ENCODE peak calls at places on chromosomes 1 and 21, in eight cellular contexts. A is neural progenitor cell, V is right atrium auricular region, C is GM23338, L is OCI-LY7, N is RWPE1, T is fibroblast of the aortic adventitia, O is CD14-positive monocyte. X is an unnamed sample.

GRCh38 chr1:5847013-5847654 is 145.1 kb downstream of the NPHP4 start:
- DNase-seq in A (peak), N (peak), O (no peak), V (no peak), C (peak), L (no peak), T (peak), X (no peak)

GRCh38 chr1:188895611-188896010 is 1582.1 kb downstream of the BRINP3 start:
- DNase-seq in O (no peak), C (no peak), N (no peak), L (no peak), A (no peak), V (no peak), T (no peak), X (no peak)

GRCh38 chr21:41593051-41593783 is 85.3 kb upstream of the TMPRSS2 start:
- DNase-seq in N (no peak), T (no peak), L (no peak), A (no peak), C (no peak), O (no peak), V (no peak), X (no peak)

GRCh38 chr1:183954496-183954895 is 83.0 kb downstream of the COLGALT2 start:
- DNase-seq in A (no peak), V (no peak), C (no peak), O (no peak), L (no peak), N (no peak), T (no peak), X (no peak)

GRCh38 chr1:234911787-234912186 is 216.8 kb downstream of the TOMM20 start:
- DNase-seq in V (no peak), A (peak), O (no peak), C (peak), N (no peak), L (no peak), T (no peak), X (no peak)

GRCh38 chr1:18951818-18952391 is 4.6 kb downstream of the IFFO2 start:
- DNase-seq in L (no peak), N (no peak), A (no peak), T (no peak), V (no peak), O (peak), C (no peak), X (no peak)

GRCh38 chr21:41691205-41692203 is 75.3 kb downstream of the RIPK4 start:
- DNase-seq in O (no peak), N (no peak), C (no peak), T (no peak), V (no peak), A (no peak), L (no peak), X (no peak)

GRCh38 chr1:77732090-77732489 is 27.6 kb downstream of the USP33 start:
- DNase-seq in C (no peak), T (no peak), L (no peak), A (no peak), V (no peak), N (no peak), O (no peak), X (no peak)

GRCh38 chr1:205596876-205597275 is 34.9 kb downstream of the ELK4 start:
- DNase-seq in O (no peak), N (no peak), T (no peak), L (peak), A (no peak), C (no peak), V (peak), X (no peak)

GRCh38 chr1:193971595-193971994 is 785.2 kb upstream of the B3GALT2 start:
- DNase-seq in N (peak), L (no peak), O (no peak), A (no peak), V (no peak), T (no peak), C (no peak), X (peak)

GRCh38 chr1:235417101-235417697 is 50.0 kb downstream of the TBCE start:
- DNase-seq in L (peak), O (no peak), A (peak), V (peak), N (peak), C (peak), T (peak), X (peak)

GRCh38 chr1:110594466-110595076 is 11.6 kb downstream of the KCNA2 start:
- DNase-seq in A (no peak), V (no peak), C (no peak), T (no peak), L (no peak), O (no peak), N (no peak), X (no peak)

GRCh38 chr21:36628096-36628495 is 70.8 kb upstream of the SIM2 start:
- DNase-seq in A (no peak), C (no peak), V (no peak), T (no peak), O (no peak), L (no peak), N (no peak), X (no peak)

GRCh38 chr1:201461193-201461657 is 7.8 kb downstream of the PHLDA3 start:
- DNase-seq in C (no peak), N (peak), O (no peak), A (no peak), V (peak), T (peak), L (no peak), X (peak)

GRCh38 chr1:153025797-153026196 is 5.2 kb upstream of the SPRR1B start:
- DNase-seq in O (no peak), L (no peak), C (no peak), N (peak), V (no peak), T (no peak), A (no peak), X (no peak)

GRCh38 chr1:203208181-203208580 is 21.3 kb downstream of the CHIT1 start:
- DNase-seq in A (no peak), C (no peak), V (no peak), L (no peak), N (no peak), T (no peak), O (no peak), X (no peak)

GRCh38 chr1:245700631-245701030 is 545.8 kb downstream of the KIF26B start:
- DNase-seq in T (no peak), N (no peak), O (no peak), A (no peak), L (no peak), C (no peak), V (no peak), X (no peak)

GRCh38 chr1:177975588-177976495 is 6.0 kb upstream of the SEC16B start:
- DNase-seq in T (peak), C (no peak), O (no peak), N (peak), A (no peak), L (no peak), V (no peak), X (peak)

GRCh38 chr1:99599678-99600175 is 46.2 kb upstream of the PALMD start:
- DNase-seq in V (peak), N (peak), T (peak), A (no peak), L (no peak), C (no peak), O (no peak), X (peak)

GRCh38 chr1:43565600-43566360 is 35.1 kb downstream of the PTPRF start:
- DNase-seq in C (peak), T (peak), N (no peak), V (no peak), A (peak), L (no peak), O (no peak), X (no peak)

DNA sequence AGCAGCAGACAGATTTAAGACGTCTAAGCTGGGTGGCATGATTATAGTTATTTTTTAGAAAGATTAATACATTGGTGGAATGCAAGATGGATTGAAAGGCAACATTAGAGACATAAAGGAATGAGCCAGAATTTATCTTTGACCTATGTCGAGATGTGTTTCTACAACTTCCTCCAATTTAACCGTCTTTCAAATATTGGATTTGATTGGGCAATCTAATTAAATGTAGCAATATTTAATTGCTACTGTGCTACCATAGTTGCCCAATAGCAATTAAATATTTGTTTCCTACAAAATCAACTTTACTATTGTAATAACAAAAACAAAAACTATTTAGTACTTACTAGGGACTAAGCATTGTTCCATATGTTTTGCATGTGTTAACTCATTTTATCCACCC is 30.4 kb upstream of the CYP4A22 start:
- DNase-seq in L (no peak), A (no peak), N (no peak), V (no peak), O (no peak), C (no peak), T (no peak), X (no peak)
- TF ChIP-seq CTCF in L (no peak), A (no peak), N (no peak), V (no peak), O (no peak), C (no peak), T (no peak), X (no peak)

GRCh38 chr1:16999863-17000262 is 11.9 kb downstream of the ATP13A2 start:
- DNase-seq in C (no peak), T (no peak), V (no peak), N (no peak), O (no peak), A (no peak), L (no peak), X (no peak)

GRCh38 chr1:16996845-16997244 is 14.9 kb downstream of the ATP13A2 start:
- DNase-seq in C (no peak), O (no peak), T (no peak), V (no peak), L (no peak), N (no peak), A (no peak), X (no peak)

GRCh38 chr1:17002524-17002902 is 9.2 kb downstream of the ATP13A2 start:
- DNase-seq in C (no peak), L (no peak), N (no peak), O (no peak), T (no peak), A (no peak), V (no peak), X (no peak)

GRCh38 chr1:17001760-17002523 is 9.8 kb downstream of the ATP13A2 start:
- DNase-seq in V (no peak), A (no peak), T (no peak), C (no peak), N (no peak), L (no peak), O (no peak), X (no peak)

DNA sequence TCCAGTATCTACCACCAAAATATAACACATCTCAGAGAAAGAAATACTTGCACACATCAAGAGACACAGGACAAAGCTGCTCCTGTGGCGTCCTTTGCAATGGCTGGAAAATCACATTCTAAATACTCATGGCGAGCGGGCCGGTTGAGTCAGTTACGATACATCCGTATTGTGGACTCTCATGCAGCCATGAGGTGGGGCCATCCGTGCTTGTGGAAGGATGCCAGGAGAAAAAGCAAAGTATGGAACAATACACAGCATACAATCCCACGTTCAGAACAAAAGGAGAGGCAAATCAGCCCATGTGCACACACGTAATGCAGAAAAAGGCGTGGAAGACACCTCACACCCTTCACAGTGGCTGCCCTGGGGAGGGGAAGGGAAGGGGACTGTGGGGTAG is 13.1 kb downstream of the ATP13A2 start:
- DNase-seq in V (no peak), O (no peak), T (peak), A (no peak), L (no peak), N (no peak), C (no peak), X (no peak)
- TF ChIP-seq CTCF in V (no peak), O (no peak), T (no peak), A (no peak), L (no peak), N (no peak), C (no peak), X (no peak)

DNA sequence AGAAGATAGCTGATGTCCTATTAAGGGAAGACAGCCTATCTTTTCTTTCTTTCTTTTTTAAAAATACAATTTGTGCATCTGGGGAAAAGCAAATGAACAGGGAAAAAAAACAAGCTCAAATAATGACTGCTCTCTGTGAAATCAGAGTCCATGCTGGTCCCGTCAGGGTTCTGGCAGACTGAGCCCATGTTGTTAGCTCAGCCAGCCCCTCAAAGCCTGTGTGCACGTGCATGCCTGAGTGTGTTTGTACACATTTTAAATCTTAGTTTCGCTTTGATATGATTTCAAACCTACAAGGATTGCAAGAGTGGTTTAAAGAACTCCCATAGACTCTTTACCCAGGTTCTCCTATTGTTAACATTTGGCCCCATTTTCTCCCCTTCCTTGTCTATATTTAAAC is 231.8 kb upstream of the GREM2 start:
- DNase-seq in N (no peak), O (no peak), A (no peak), C (no peak), T (no peak), L (no peak), V (no peak), X (no peak)
- TF ChIP-seq CTCF in N (no peak), O (no peak), A (no peak), C (no peak), T (no peak), L (no peak), V (no peak), X (no peak)

GRCh38 chr1:220797044-220797443 is 10.3 kb downstream of the MTARC1 start:
- DNase-seq in C (no peak), N (no peak), A (no peak), L (no peak), V (no peak), T (no peak), O (no peak), X (no peak)

GRCh38 chr1:220798338-220798737 is 11.6 kb downstream of the MTARC1 start:
- DNase-seq in L (no peak), N (no peak), T (no peak), V (peak), A (no peak), C (no peak), O (no peak), X (no peak)

GRCh38 chr1:220797553-220797952 is 10.8 kb downstream of the MTARC1 start:
- DNase-seq in T (no peak), V (no peak), A (no peak), L (no peak), O (no peak), N (no peak), C (no peak), X (no peak)

GRCh38 chr1:220800262-220800661 is 13.5 kb downstream of the MTARC1 start:
- DNase-seq in O (no peak), N (no peak), V (peak), L (no peak), T (no peak), A (no peak), C (no peak), X (no peak)

DNA sequence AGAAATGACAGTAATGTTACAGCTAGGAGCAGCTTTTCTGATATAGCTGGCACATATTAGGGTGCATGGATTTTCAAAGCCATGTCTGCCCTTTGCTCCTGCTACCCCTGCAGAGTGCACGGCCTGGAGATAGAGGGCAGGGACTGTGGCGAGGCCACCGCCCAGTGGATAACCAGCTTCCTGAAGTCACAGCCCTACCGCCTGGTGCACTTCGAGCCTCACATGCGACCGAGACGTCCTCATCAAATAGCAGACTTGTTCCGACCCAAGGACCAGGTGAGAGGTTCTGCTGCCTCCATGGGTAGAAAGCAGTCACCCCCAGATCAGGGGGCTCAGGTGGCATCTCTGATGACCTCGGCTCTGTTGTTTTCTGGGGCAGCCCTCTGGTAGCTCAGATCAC is 9.8 kb downstream of the MTARC1 start:
- DNase-seq in V (peak), N (no peak), C (no peak), O (no peak), T (no peak), A (no peak), L (no peak), X (no peak)
- TF ChIP-seq CTCF in V (no peak), N (no peak), C (no peak), O (no peak), T (no peak), A (no peak), L (no peak), X (no peak)

GRCh38 chr1:15329481-15329815 is 80.2 kb upstream of the EFHD2 start:
- DNase-seq in A (no peak), T (no peak), O (no peak), L (no peak), C (no peak), N (no peak), V (no peak), X (no peak)

GRCh38 chr1:15326691-15327530 is 79.9 kb downstream of the FHAD1 start:
- DNase-seq in T (peak), N (no peak), O (no peak), L (no peak), C (no peak), V (no peak), A (peak), X (no peak)

GRCh38 chr1:15328245-15328784 is 81.3 kb downstream of the FHAD1 start:
- DNase-seq in N (no peak), C (no peak), T (peak), V (no peak), O (no peak), L (no peak), A (no peak), X (no peak)

GRCh38 chr1:15330028-15330427 is 79.7 kb upstream of the EFHD2 start:
- DNase-seq in L (no peak), A (no peak), T (no peak), N (peak), O (no peak), C (no peak), V (no peak), X (peak)

DNA sequence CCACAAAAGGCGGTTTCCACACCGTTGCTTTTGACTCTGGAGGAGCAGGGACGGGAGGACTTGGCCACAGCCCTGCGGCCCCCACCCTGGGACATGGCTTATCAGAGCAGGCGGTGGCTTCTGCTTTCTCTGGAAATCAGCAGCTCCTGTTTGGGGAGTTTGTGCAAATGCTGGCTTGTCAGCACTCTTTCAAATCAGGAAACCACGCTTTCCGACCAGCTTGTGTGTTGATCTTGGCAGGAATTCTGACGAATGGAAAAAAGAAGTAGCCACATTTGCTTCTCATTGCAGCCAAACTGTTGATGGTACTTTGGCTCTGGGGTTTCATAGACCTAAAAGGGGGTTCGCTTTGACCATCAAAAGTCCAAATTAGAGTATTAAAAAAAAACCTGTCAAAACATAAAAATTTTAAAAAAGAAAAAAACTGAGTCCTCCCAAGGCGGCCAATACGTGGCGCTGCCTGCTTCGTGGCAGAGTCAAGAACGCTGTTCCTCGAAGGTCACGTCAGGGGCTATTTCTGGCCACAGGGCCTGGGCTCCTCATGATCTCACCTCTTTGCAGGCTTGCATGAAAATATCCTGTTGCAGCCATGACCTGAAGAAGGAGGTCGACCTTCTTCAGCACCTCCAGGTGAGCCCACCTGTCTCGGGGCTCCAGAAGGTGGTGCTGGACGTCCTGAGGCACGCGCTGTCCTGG is 80.8 kb upstream of the EFHD2 start:
- DNase-seq in N (no peak), L (no peak), V (peak), C (no peak), A (no peak), T (peak), O (peak), X (no peak)
- TF ChIP-seq CTCF in N (no peak), L (peak), V (peak), C (no peak), A (no peak), T (peak), O (peak), X (no peak)

X was measured in MCF 10A.